ENCODE peak calls at places on chromosomes 1 and 21, in five cellular contexts. B, J, G, S and U are unnamed samples.

GRCh38 chr1:190563230-190563629 is 85.6 kb upstream of the BRINP3 start:
- DNase-seq in B (no peak), G (no peak), J (no peak), S (no peak), U (no peak)

GRCh38 chr1:233289676-233290075 is 5.8 kb downstream of the PCNX2 start:
- DNase-seq in B (no peak), J (peak), S (no peak), G (no peak), U (no peak)

GRCh38 chr21:35399706-35400105 is 350.6 kb upstream of the RUNX1 start:
- DNase-seq in G (no peak), S (no peak), B (no peak), J (no peak), U (no peak)

GRCh38 chr1:43991476-43992231 is at the start of gene CCDC24:
- DNase-seq in J (peak), G (peak), S (peak), B (peak), U (peak)

GRCh38 chr1:27348861-27349783 is 7.3 kb downstream of the SYTL1 start:
- DNase-seq in J (peak), B (peak), S (no peak), G (peak), U (peak)

GRCh38 chr1:93499533-93499932 is 51.6 kb downstream of the FNBP1L start:
- DNase-seq in B (no peak), G (no peak), S (no peak), J (no peak), U (no peak)

GRCh38 chr1:243320224-243320623 is 64.4 kb downstream of the SDCCAG8 start:
- DNase-seq in B (no peak), S (no peak), G (no peak), J (no peak), U (no peak)

GRCh38 chr1:22861764-22862440 is 110.8 kb downstream of the LACTBL1 start:
- DNase-seq in B (no peak), J (peak), G (no peak), S (no peak), U (peak)

GRCh38 chr1:156931974-156932710 is 11.7 kb downstream of the LRRC71 start:
- DNase-seq in B (no peak), S (no peak), J (no peak), G (no peak), U (no peak)

GRCh38 chr1:84208935-84209334 is 64.9 kb downstream of the PRKACB start:
- DNase-seq in S (no peak), G (no peak), J (no peak), B (no peak), U (no peak)

GRCh38 chr1:6502000-6502891 is 10.8 kb upstream of the PLEKHG5 start:
- DNase-seq in G (peak), B (no peak), S (no peak), J (no peak), U (no peak)

GRCh38 chr1:165162671-165163241 is 193.8 kb downstream of the LMX1A start:
- DNase-seq in S (no peak), J (peak), G (no peak), B (no peak), U (no peak)

GRCh38 chr1:180131510-180131909 is 23.2 kb upstream of the QSOX1 start:
- DNase-seq in G (no peak), J (no peak), S (no peak), B (no peak), U (no peak)

GRCh38 chr1:215583185-215583692 is 16.1 kb downstream of the KCTD3 start:
- DNase-seq in G (no peak), J (no peak), B (no peak), S (no peak), U (no peak)

GRCh38 chr1:172628416-172628815 is 30.5 kb upstream of the FASLG start:
- DNase-seq in S (no peak), G (no peak), J (no peak), B (no peak), U (no peak)

GRCh38 chr1:29516063-29516820 is 279.9 kb downstream of the PTPRU start:
- DNase-seq in J (no peak), G (no peak), S (no peak), B (no peak), U (no peak)

GRCh38 chr1:234213576-234214128 is 159.6 kb upstream of the COA6 start:
- DNase-seq in S (no peak), J (no peak), B (no peak), G (no peak), U (no peak)

GRCh38 chr1:220498188-220498587 is 29.7 kb upstream of the MARK1 start:
- DNase-seq in S (no peak), J (no peak), B (no peak), G (no peak), U (no peak)

GRCh38 chr21:33434770-33435360 is 31.7 kb downstream of the IFNGR2 start:
- DNase-seq in S (no peak), B (no peak), G (no peak), J (no peak), U (no peak)

GRCh38 chr1:25618433-25618808 is 1.8 kb downstream of the MAN1C1 start:
- DNase-seq in S (no peak), B (no peak), G (no peak), J (no peak), U (no peak)

GRCh38 chr1:78286686-78287085 is 204.1 kb upstream of the PTGFR start:
- DNase-seq in B (no peak), J (no peak), S (no peak), G (no peak), U (no peak)

GRCh38 chr1:13749543-13750307 is 49.7 kb downstream of the PRDM2 start:
- DNase-seq in G (no peak), B (peak), S (no peak), J (peak), U (peak)

GRCh38 chr1:201305815-201306214 is 22.5 kb downstream of the PKP1 start:
- DNase-seq in J (no peak), S (no peak), B (no peak), G (no peak), U (no peak)

GRCh38 chr1:55702064-55702463 is 486.9 kb upstream of the USP24 start:
- DNase-seq in S (no peak), G (no peak), B (no peak), J (no peak), U (no peak)

GRCh38 chr1:17932164-17932563 is 175.4 kb upstream of the IGSF21 start:
- DNase-seq in S (no peak), G (no peak), J (no peak), B (no peak), U (no peak)

GRCh38 chr21:31606081-31606874 is 53.2 kb upstream of the SOD1 start:
- DNase-seq in J (no peak), G (no peak), S (no peak), B (no peak), U (no peak)